ENCODE peak calls at places on chromosomes 3 and 15, in eight cellular contexts. O is psoas muscle, C is IMR-90, U is heart left ventricle, D is mammary epithelial cell, B is cardiac muscle cell, E is tibial artery, G is left ventricle myocardium inferior. V is an unnamed sample.

GRCh38 chr15:64430000-64430735 is 30.2 kb upstream of the ZNF609 start:
- DNase-seq in E (no peak), G (no peak), C (peak; percentile 93), D (peak; percentile 80), U (peak; percentile 22), B (peak; percentile 21), O (no peak), V (peak; percentile 82)

GRCh38 chr3:19901918-19902317 is 32.1 kb downstream of the EFHB start:
- DNase-seq in B (no peak), G (no peak), O (no peak), C (no peak), U (no peak), D (peak; percentile 85), E (no peak), V (no peak)

GRCh38 chr15:100330629-100331215 is 11.1 kb downstream of the ADAMTS17 start:
- DNase-seq in E (no peak), B (no peak), O (no peak), C (no peak), G (no peak), U (no peak), D (no peak), V (peak; percentile 70)

GRCh38 chr3:18357747-18358146 is 67.4 kb downstream of the SATB1 start:
- DNase-seq in O (no peak), C (no peak), B (no peak), G (no peak), E (no peak), U (no peak), D (no peak), V (no peak)

GRCh38 chr3:191963182-191963581 is 502.2 kb downstream of the PYDC2 start:
- DNase-seq in G (no peak), O (no peak), C (no peak), B (no peak), U (no peak), D (peak; percentile 18), E (no peak), V (no peak)

GRCh38 chr3:124032351-124032880 is 40.5 kb upstream of the ROPN1 start:
- DNase-seq in G (peak; percentile 58), E (peak; percentile 85), B (peak; percentile 20), C (no peak), D (no peak), U (peak; percentile 83), O (peak; percentile 73), V (no peak)

GRCh38 chr3:128439226-128439625 is 27.5 kb downstream of the DNAJB8 start:
- DNase-seq in D (no peak), G (no peak), B (no peak), E (no peak), O (no peak), U (no peak), C (peak; percentile 7), V (no peak)

GRCh38 chr3:36823806-36824205 is 59.5 kb upstream of the DCLK3 start:
- DNase-seq in C (no peak), B (no peak), D (no peak), O (no peak), E (no peak), G (no peak), U (no peak), V (no peak)

GRCh38 chr3:171776839-171777607 is 33.3 kb downstream of the PLD1 start:
- DNase-seq in O (no peak), C (no peak), U (no peak), E (no peak), G (no peak), D (peak; percentile 96), B (no peak), V (no peak)
- H3K27ac ChIP-seq in O (no peak overlapping the region), C (no peak overlapping the region), U (no peak overlapping the region), E (no peak overlapping the region), G (peak overlapping the region; percentile 20), D (peak overlapping the region; percentile 97), B (no peak overlapping the region), V (no peak overlapping the region)

DNA sequence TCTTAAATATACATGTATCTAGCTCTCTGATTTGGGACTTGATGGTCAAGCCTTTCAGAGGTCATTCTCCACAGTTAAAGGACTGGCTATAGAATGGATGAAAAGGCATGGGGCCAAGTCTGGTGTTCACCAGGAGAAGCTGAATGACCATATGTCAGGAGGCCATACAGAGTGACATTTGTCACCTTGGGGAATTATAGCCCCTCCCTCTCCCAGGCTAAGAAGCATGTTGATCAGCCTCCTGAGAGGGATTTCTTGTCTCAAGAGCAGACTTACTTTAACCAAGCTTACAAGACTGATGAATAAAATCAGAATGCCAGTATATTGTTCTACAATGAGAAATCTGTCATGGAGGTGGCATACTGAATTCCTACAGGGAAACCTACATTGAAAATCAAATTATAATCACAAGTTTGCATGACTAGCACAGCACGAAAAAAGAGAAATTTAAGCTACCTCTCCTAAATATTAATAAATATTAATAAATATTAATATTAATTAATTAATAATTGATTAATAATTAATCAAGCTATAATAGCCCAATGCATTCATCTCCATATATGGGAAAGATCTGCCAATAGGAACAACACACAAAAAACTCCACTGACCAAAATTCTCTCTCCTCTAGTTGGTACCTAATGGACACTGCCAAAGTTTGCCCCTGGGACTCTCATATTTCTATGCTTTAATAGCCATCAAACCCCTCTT is 47.3 kb downstream of the ATP8B4 start:
- DNase-seq in O (no peak), B (no peak), D (no peak), E (no peak), U (no peak), G (no peak), C (no peak), V (no peak)
- H3K4me1 ChIP-seq in O (no peaks in the 10 kb centered on the region), B (no peaks in the 10 kb centered on the region), D (no peaks in the 10 kb centered on the region), E (no peaks in the 10 kb centered on the region), U (no peaks in the 10 kb centered on the region), G (no peaks in the 10 kb centered on the region), C (no peaks in the 10 kb centered on the region), V (no peaks in the 10 kb centered on the region)

GRCh38 chr15:93067649-93068085 is 21.3 kb downstream of the RGMA start:
- DNase-seq in D (no peak), U (no peak), G (no peak), B (no peak), O (peak; percentile 77), C (no peak), E (peak; percentile 76), V (no peak)

GRCh38 chr15:93063796-93064690 is 25.0 kb downstream of the RGMA start:
- DNase-seq in D (no peak), U (no peak), C (no peak), E (no peak), O (peak; percentile 83), G (no peak), B (no peak), V (no peak)

GRCh38 chr15:93066103-93066725 is 22.8 kb downstream of the RGMA start:
- DNase-seq in G (no peak), C (no peak), U (no peak), E (peak; percentile 65), O (peak; percentile 79), D (no peak), B (no peak), V (no peak)

GRCh38 chr15:93066834-93067648 is 22.0 kb downstream of the RGMA start:
- DNase-seq in E (peak; percentile 72), D (no peak), U (no peak), B (no peak), C (no peak), O (no peak), G (no peak), V (no peak)

GRCh38 chr15:93065641-93066045 is 23.4 kb downstream of the RGMA start:
- DNase-seq in G (no peak), C (no peak), O (peak; percentile 52), B (no peak), U (no peak), D (no peak), E (no peak), V (no peak)
- H3K27ac ChIP-seq in G (no peak overlapping the region), C (no peak overlapping the region), O (peak overlapping the region; percentile 87), B (no peak overlapping the region), U (no peak overlapping the region), D (no peak overlapping the region), E (no peak overlapping the region), V (no peak overlapping the region)

DNA sequence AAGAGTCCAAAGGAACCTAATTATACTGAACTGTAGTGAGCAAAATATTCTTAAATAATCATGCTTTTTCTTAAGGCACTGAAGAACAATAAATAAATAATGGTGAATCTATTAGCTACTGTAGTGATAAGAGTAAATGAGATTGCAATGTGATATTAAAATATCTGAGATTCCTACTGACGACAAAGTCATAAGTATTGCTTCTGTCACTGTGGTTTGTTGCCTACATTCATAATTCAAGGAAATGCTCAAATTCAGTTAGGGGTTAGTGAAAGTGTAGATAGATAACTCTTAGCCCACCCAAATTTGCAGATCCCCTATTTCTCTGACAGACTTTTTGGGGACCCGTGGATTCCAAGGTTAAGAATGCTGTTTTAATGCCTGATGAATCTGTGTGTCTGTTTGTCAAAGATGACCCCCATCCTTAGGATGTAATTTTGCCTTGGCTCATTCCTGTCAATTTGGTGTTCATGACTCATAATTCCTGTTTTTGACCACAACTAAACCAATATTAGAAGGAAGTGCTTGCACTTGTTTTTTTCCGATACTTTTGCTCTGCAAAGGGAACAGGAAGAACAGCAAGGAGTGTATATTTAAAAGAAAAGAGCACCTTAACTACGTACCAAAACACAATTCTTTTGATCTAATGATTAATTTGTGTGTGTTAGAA is 86.7 kb downstream of the MAGI1 start:
- DNase-seq in E (no peak), B (no peak), C (peak; percentile 46), G (no peak), D (no peak), U (no peak), O (no peak), V (no peak)
- H3K4me1 ChIP-seq in E (no peaks in the 10 kb centered on the region), B (peaks cover 34% of the 10 kb centered on the region), C (peaks cover 20% of the 10 kb centered on the region), G (peaks cover 84% of the 10 kb centered on the region), D (peaks cover 19% of the 10 kb centered on the region), U (peaks cover 81% of the 10 kb centered on the region), O (peaks cover 37% of the 10 kb centered on the region), V (no peaks in the 10 kb centered on the region)

GRCh38 chr15:42286445-42287029 is 13.3 kb upstream of the TMEM87A start:
- DNase-seq in C (peak; percentile 60), D (no peak), U (no peak), E (no peak), O (no peak), B (no peak), G (no peak), V (no peak)
- H3K27ac ChIP-seq in C (no peak overlapping the region), D (no peak overlapping the region), U (no peak overlapping the region), E (no peak overlapping the region), O (no peak overlapping the region), B (no peak overlapping the region), G (no peak overlapping the region), V (no peak overlapping the region)